ENCODE peak calls at places on chromosomes 3 and 15, in six cellular contexts. Q is activated T-cell treated with anti-CD3 and anti-CD28 coated beads, Interleukin-2, amount 50 U/mL, for 72 hours; N is lower lobe of right lung; C is pancreas; M is stimulated activated naive B cell treated with anti-CD40 and anti-IgM and Interleukin-4, amounts not matched to agents 10 μg/mL and 1 μg/mL and 100 μg/mL, for 72 hours; S is activated CD8-positive, alpha-beta memory T cell treated with anti-CD3 and anti-CD28 coated beads, Interleukin-2, amount 10 ng/mL, durations not matched to agents 7 days and 5 days. D is an unnamed sample.
A peak's percentile ranks its signal among the peaks of the same experiment; 100 is the strongest.

GRCh38 chr3:25587094-25587493 is 77.6 kb downstream of the TOP2B start:
- ATAC-seq in Q (no peak), N (no peak), C (no peak), M (no peak), S (no peak), D (peak; percentile 48)

GRCh38 chr3:105094588-105094987 is 272.1 kb upstream of the ALCAM start:
- ATAC-seq in Q (no peak), N (no peak), C (no peak), M (no peak), S (no peak), D (no peak)

GRCh38 chr15:85031086-85031943 is 49.7 kb downstream of the PDE8A start:
- ATAC-seq in Q (no peak), N (peak; percentile 15), C (peak; percentile 24), M (no peak), S (peak; percentile 43), D (no peak)

GRCh38 chr3:106386050-106386449 is 517.2 kb upstream of the CBLB start:
- ATAC-seq in Q (no peak), N (no peak), C (no peak), M (peak; percentile 96), S (no peak), D (no peak)

GRCh38 chr15:25568751-25569150 is 129.9 kb upstream of the UBE3A start:
- ATAC-seq in Q (no peak), N (no peak), C (no peak), M (no peak), S (no peak), D (no peak)

GRCh38 chr3:84922682-84923081 is 36.1 kb upstream of the CADM2 start:
- ATAC-seq in Q (no peak), N (no peak), C (no peak), M (no peak), S (no peak), D (no peak)

GRCh38 chr3:165011557-165011956 is 66.7 kb downstream of the SI start:
- ATAC-seq in Q (no peak), N (no peak), C (no peak), M (no peak), S (no peak), D (no peak)

GRCh38 chr3:23254287-23254686 is 51.2 kb downstream of the UBE2E2 start:
- ATAC-seq in Q (no peak), N (no peak), C (peak; percentile 74), M (peak; percentile 20), S (no peak), D (no peak)

GRCh38 chr3:102069211-102069662 is 219.9 kb downstream of the NFKBIZ start:
- ATAC-seq in Q (peak; percentile 91), N (no peak), C (no peak), M (peak; percentile 53), S (no peak), D (peak; percentile 88)

GRCh38 chr3:44208086-44208485 is 33.6 kb upstream of the TOPAZ1 start:
- ATAC-seq in Q (peak; percentile 51), N (no peak), C (no peak), M (no peak), S (no peak), D (no peak)

GRCh38 chr15:73807865-73808264 is 54.7 kb upstream of the INSYN1 start:
- ATAC-seq in Q (no peak), N (no peak), C (no peak), M (no peak), S (no peak), D (no peak)